ENCODE peak calls at places on chromosome 18, in four cellular contexts. One of them, this sample, is unnamed.

GRCh38 chr18:23900979-23901378 is 113.6 kb upstream of the TTC39C start:
- DNase-seq in heart left ventricle: no peak
- DNase-seq in mammary epithelial cell: no peak
- DNase-seq in WERI-Rb-1: no peak
- DNase-seq in this sample: no peak

GRCh38 chr18:55509631-55510372 is 78.2 kb downstream of the TCF4 start:
- DNase-seq in heart left ventricle: no peak
- DNase-seq in mammary epithelial cell: peak
- DNase-seq in WERI-Rb-1: no peak
- DNase-seq in this sample: no peak

GRCh38 chr18:46343940-46344372 is 239.8 kb downstream of the HAUS1 start:
- DNase-seq in WERI-Rb-1: no peak
- DNase-seq in mammary epithelial cell: peak
- DNase-seq in heart left ventricle: peak
- DNase-seq in this sample: no peak

GRCh38 chr18:66124394-66124793 is 373.6 kb downstream of the CDH7 start:
- DNase-seq in mammary epithelial cell: no peak
- DNase-seq in heart left ventricle: no peak
- DNase-seq in WERI-Rb-1: no peak
- DNase-seq in this sample: no peak

GRCh38 chr18:79975985-79976680 is 11.7 kb downstream of the HSBP1L1 start:
- DNase-seq in mammary epithelial cell: no peak
- DNase-seq in heart left ventricle: peak
- DNase-seq in WERI-Rb-1: no peak
- DNase-seq in this sample: no peak

GRCh38 chr18:35592298-35592697 is 10.8 kb downstream of the GALNT1 start:
- DNase-seq in mammary epithelial cell: no peak
- DNase-seq in heart left ventricle: no peak
- DNase-seq in WERI-Rb-1: no peak
- DNase-seq in this sample: no peak

GRCh38 chr18:25669741-25670140 is 317.8 kb upstream of the ZNF521 start:
- DNase-seq in mammary epithelial cell: no peak
- DNase-seq in WERI-Rb-1: no peak
- DNase-seq in heart left ventricle: no peak
- DNase-seq in this sample: no peak

GRCh38 chr18:5095239-5095638 is 101.8 kb downstream of the AKAIN1 start:
- DNase-seq in mammary epithelial cell: no peak
- DNase-seq in WERI-Rb-1: no peak
- DNase-seq in heart left ventricle: no peak
- DNase-seq in this sample: no peak

GRCh38 chr18:7452331-7452730 is 114.8 kb upstream of the PTPRM start:
- DNase-seq in mammary epithelial cell: peak
- DNase-seq in heart left ventricle: no peak
- DNase-seq in WERI-Rb-1: peak
- DNase-seq in this sample: no peak

GRCh38 chr18:49726564-49726963 is 86.8 kb downstream of the ACAA2 start:
- DNase-seq in heart left ventricle: no peak
- DNase-seq in WERI-Rb-1: no peak
- DNase-seq in mammary epithelial cell: no peak
- DNase-seq in this sample: no peak

GRCh38 chr18:76579301-76579695 is 84.3 kb upstream of the ZNF516 start:
- DNase-seq in WERI-Rb-1: no peak
- DNase-seq in mammary epithelial cell: no peak
- DNase-seq in heart left ventricle: no peak
- DNase-seq in this sample: no peak

GRCh38 chr18:23330423-23330822 is 122.7 kb upstream of the RIOK3 start:
- DNase-seq in WERI-Rb-1: no peak
- DNase-seq in heart left ventricle: no peak
- DNase-seq in mammary epithelial cell: no peak
- DNase-seq in this sample: no peak

GRCh38 chr18:79644006-79644665 is 35.5 kb upstream of the CTDP1 start:
- DNase-seq in mammary epithelial cell: peak
- DNase-seq in WERI-Rb-1: peak
- DNase-seq in heart left ventricle: peak
- DNase-seq in this sample: no peak

GRCh38 chr18:37322497-37323035 is 243.0 kb downstream of the CELF4 start:
- DNase-seq in heart left ventricle: peak
- DNase-seq in WERI-Rb-1: peak
- DNase-seq in mammary epithelial cell: no peak
- DNase-seq in this sample: no peak

GRCh38 chr18:3434685-3435084 is 15.3 kb upstream of the TGIF1 start:
- DNase-seq in mammary epithelial cell: no peak
- DNase-seq in heart left ventricle: no peak
- DNase-seq in WERI-Rb-1: no peak
- DNase-seq in this sample: no peak
- H3K27ac ChIP-seq in mammary epithelial cell: no peak
- H3K27ac ChIP-seq in heart left ventricle: no peak
- H3K27ac ChIP-seq in WERI-Rb-1: no peak
- H3K27ac ChIP-seq in this sample: no peak

GRCh38 chr18:9520666-9521065 is 45.4 kb downstream of the RALBP1 start:
- DNase-seq in heart left ventricle: no peak
- DNase-seq in mammary epithelial cell: no peak
- DNase-seq in WERI-Rb-1: no peak
- DNase-seq in this sample: no peak

GRCh38 chr18:9516437-9517064 is 41.2 kb downstream of the RALBP1 start:
- DNase-seq in heart left ventricle: no peak
- DNase-seq in mammary epithelial cell: peak
- DNase-seq in WERI-Rb-1: no peak
- DNase-seq in this sample: no peak

GRCh38 chr18:9513971-9514512 is 38.7 kb downstream of the RALBP1 start:
- DNase-seq in WERI-Rb-1: no peak
- DNase-seq in heart left ventricle: no peak
- DNase-seq in mammary epithelial cell: peak
- DNase-seq in this sample: no peak

GRCh38 chr18:9519431-9519830 is 44.1 kb downstream of the RALBP1 start:
- DNase-seq in mammary epithelial cell: no peak
- DNase-seq in heart left ventricle: no peak
- DNase-seq in WERI-Rb-1: no peak
- DNase-seq in this sample: no peak

DNA sequence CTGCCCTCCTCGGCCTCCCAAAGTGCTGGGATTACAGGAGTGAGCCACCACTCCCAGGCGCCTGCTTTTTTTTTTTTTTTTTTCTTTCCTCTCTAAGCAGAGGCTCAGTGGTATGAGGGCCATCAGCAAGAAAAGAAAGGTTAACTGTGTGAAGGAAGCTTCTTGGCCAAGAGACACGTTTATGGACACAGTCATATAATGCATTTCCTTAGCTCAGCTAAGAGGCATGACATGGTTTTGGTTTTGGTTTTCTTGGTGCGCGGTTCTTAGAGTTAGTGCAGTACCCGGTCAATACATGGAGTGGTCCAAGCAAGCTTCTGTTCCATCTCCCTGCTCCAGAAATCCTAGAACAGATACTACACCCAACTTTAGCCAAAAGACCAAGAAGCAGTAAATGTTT is 42.6 kb downstream of the RALBP1 start:
- DNase-seq in heart left ventricle: no peak
- DNase-seq in WERI-Rb-1: no peak
- DNase-seq in mammary epithelial cell: no peak
- DNase-seq in this sample: no peak
- H3K27ac ChIP-seq in heart left ventricle: no peak
- H3K27ac ChIP-seq in WERI-Rb-1: no peak
- H3K27ac ChIP-seq in mammary epithelial cell: no peak
- H3K27ac ChIP-seq in this sample: no peak

DNA sequence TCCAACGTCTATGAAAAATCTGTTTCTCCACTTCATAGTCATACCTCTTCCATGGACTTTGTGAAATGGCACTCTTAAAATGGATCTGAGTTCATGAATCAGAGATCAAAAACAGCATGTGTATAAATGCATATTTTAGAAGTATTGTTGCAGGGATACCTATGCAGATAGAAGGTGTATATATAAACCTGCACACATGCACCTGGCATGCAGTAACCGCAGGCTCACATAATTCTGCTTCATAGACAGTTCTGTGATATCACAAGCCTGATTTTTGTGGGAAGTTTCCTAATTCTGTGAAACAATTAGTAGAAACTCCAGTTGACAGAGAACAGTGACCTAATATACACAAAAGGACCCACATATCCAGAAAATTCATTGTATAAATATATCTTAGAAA is 421.7 kb downstream of the TGIF1 start:
- DNase-seq in mammary epithelial cell: no peak
- DNase-seq in WERI-Rb-1: no peak
- DNase-seq in heart left ventricle: no peak
- DNase-seq in this sample: no peak
- H3K27ac ChIP-seq in mammary epithelial cell: no peak
- H3K27ac ChIP-seq in WERI-Rb-1: no peak
- H3K27ac ChIP-seq in heart left ventricle: no peak
- H3K27ac ChIP-seq in this sample: no peak

DNA sequence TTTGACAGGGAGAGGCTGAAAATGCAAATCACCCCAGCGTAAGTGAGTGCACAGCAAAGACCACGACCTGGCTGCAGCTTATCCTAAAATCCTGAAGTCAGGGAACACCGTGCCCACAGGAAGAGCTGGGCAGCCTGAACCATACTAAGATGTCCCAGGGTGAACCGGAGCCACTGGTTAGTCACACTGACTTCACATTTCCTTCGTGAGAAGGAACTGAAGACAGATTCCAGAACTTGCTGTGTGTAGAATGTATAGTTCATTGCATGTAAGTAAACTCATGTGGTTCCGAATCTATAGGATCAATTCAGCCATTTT is 84.6 kb upstream of the NDUFV2 start:
- DNase-seq in heart left ventricle: no peak
- DNase-seq in WERI-Rb-1: no peak
- DNase-seq in mammary epithelial cell: peak
- DNase-seq in this sample: no peak
- H3K27ac ChIP-seq in heart left ventricle: no peak
- H3K27ac ChIP-seq in WERI-Rb-1: no peak
- H3K27ac ChIP-seq in mammary epithelial cell: peak
- H3K27ac ChIP-seq in this sample: peak

GRCh38 chr18:44939037-44939665 is 258.5 kb downstream of the SETBP1 start:
- DNase-seq in mammary epithelial cell: peak
- DNase-seq in heart left ventricle: no peak
- DNase-seq in WERI-Rb-1: no peak
- DNase-seq in this sample: no peak
- H3K27ac ChIP-seq in mammary epithelial cell: peak
- H3K27ac ChIP-seq in heart left ventricle: no peak
- H3K27ac ChIP-seq in WERI-Rb-1: no peak
- H3K27ac ChIP-seq in this sample: no peak

DNA sequence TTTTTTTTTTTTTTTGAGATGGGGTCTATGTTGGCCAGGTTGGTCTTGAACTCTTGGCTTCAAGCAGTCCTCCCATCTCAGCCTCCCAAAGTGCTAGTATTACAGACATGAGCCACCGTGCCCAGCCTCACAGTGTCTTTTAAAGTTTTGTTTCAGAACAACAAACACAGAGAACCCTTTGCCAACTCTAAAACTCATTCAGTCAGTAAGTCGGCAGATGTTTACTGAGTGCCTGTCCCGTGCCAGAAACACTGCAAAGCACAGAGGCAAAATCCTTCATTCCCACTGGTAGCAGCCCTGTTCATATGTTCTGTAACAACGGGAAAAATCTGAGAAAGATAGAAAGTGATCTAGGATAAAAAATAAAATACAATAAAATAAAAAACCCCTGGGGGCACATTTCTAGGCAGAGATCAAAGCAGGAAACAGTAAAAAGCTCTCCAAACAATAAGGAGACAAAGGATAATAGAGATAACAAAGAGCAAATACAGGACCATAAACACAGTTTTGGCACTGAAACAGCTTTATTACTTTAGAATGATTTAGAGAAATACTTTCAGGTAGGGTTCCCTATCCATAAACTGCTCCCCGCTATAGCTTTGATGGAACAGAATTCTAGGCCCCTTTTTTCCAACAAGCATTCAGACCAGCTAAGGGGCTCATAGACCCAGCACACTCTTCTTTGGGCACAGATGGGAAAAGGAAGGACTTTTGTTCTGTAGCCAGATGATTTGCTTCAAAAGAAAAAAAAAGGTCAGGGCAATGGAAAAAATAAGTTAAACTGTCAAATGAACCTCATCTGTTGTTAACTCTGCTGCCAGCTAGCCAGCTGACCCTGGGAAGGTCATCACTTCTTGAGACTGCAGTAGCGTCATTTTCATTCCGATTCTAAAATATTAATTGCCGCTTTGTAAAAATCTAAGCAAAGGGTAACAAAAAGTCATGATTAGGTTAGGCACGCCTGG is 212.3 kb downstream of the CDH20 start:
- DNase-seq in WERI-Rb-1: no peak
- DNase-seq in mammary epithelial cell: no peak
- DNase-seq in heart left ventricle: no peak
- DNase-seq in this sample: no peak
- H3K27ac ChIP-seq in WERI-Rb-1: no peak
- H3K27ac ChIP-seq in mammary epithelial cell: no peak
- H3K27ac ChIP-seq in heart left ventricle: no peak
- H3K27ac ChIP-seq in this sample: no peak

GRCh38 chr18:63321291-63321690 is 1.7 kb upstream of the BCL2 start:
- DNase-seq in heart left ventricle: no peak
- DNase-seq in mammary epithelial cell: no peak
- DNase-seq in WERI-Rb-1: no peak
- DNase-seq in this sample: no peak
- H3K27ac ChIP-seq in heart left ventricle: no peak
- H3K27ac ChIP-seq in mammary epithelial cell: no peak
- H3K27ac ChIP-seq in WERI-Rb-1: no peak
- H3K27ac ChIP-seq in this sample: no peak

GRCh38 chr18:13315000-13315399 is 96.4 kb downstream of the LDLRAD4 start:
- DNase-seq in heart left ventricle: no peak
- DNase-seq in mammary epithelial cell: no peak
- DNase-seq in WERI-Rb-1: no peak
- DNase-seq in this sample: no peak
- H3K27ac ChIP-seq in heart left ventricle: no peak
- H3K27ac ChIP-seq in mammary epithelial cell: no peak
- H3K27ac ChIP-seq in WERI-Rb-1: no peak
- H3K27ac ChIP-seq in this sample: no peak

This sample was measured in epithelial cell of prostate.